ENCODE peak calls at places on chromosome 15, in four cellular contexts. X is GM12865, H is endothelial cell, J is PC-3. Y is an unnamed sample.

GRCh38 chr15:47027322-47027946 is 689.9 kb upstream of the SEMA6D start:
- DNase-seq in J (no peak), H (no peak), X (peak), Y (no peak)

GRCh38 chr15:73633991-73634495 is 854 bp upstream of the NPTN start:
- DNase-seq in X (no peak), J (peak), H (peak), Y (no peak)

GRCh38 chr15:31230630-31231485 is 95.8 kb upstream of the KLF13 start:
- DNase-seq in J (no peak), H (no peak), X (peak), Y (peak)

GRCh38 chr15:61344293-61344692 is 115.2 kb upstream of the RORA start:
- DNase-seq in J (no peak), H (no peak), X (no peak), Y (no peak)

GRCh38 chr15:42679285-42680141 is 57.4 kb downstream of the CDAN1 start:
- DNase-seq in X (no peak), H (no peak), J (peak), Y (no peak)

GRCh38 chr15:99429681-99430081 is 136.1 kb upstream of the MEF2A start:
- DNase-seq in J (no peak), H (no peak), X (no peak), Y (no peak)

GRCh38 chr15:52113708-52114107 is 1.1 kb upstream of the BCL2L10 start:
- DNase-seq in H (no peak), X (no peak), J (no peak), Y (no peak)

GRCh38 chr15:74396445-74397238 is 29.2 kb upstream of the CYP11A1 start:
- DNase-seq in H (no peak), J (peak), X (peak), Y (peak)

GRCh38 chr15:75143738-75144334 is 57.8 kb upstream of the C15orf39 start:
- DNase-seq in X (no peak), H (no peak), J (no peak), Y (no peak)

GRCh38 chr15:74010929-74011540 is 16.5 kb downstream of the PML start:
- DNase-seq in X (no peak), J (no peak), H (no peak), Y (no peak)

GRCh38 chr15:74461847-74462511 is 1.0 kb upstream of the UBL7 start:
- DNase-seq in J (peak), H (no peak), X (peak), Y (no peak)

GRCh38 chr15:39456582-39457330 is 124.1 kb upstream of the THBS1 start:
- DNase-seq in H (no peak), J (no peak), X (no peak), Y (no peak)

GRCh38 chr15:80160570-80161156 is 7.9 kb downstream of the FAH start:
- DNase-seq in X (peak), J (peak), H (no peak), Y (peak)

GRCh38 chr15:59052915-59053407 is 52.0 kb upstream of the CCNB2 start:
- DNase-seq in X (no peak), H (no peak), J (no peak), Y (no peak)

GRCh38 chr15:34663101-34663500 is 79.7 kb upstream of the GOLGA8B start:
- DNase-seq in J (no peak), X (no peak), H (no peak), Y (no peak)

GRCh38 chr15:47711654-47712053 is 5.7 kb upstream of the SEMA6D start:
- DNase-seq in H (no peak), J (peak), X (peak), Y (peak)

GRCh38 chr15:43516801-43517353 is 531 bp upstream of the MAP1A start:
- DNase-seq in J (no peak), H (no peak), X (no peak), Y (peak)

GRCh38 chr15:94324117-94324826 is 92.9 kb downstream of the MCTP2 start:
- DNase-seq in X (peak), J (peak), H (peak), Y (peak)

GRCh38 chr15:52262364-52262763 is 33.2 kb downstream of the MYO5C start:
- DNase-seq in H (no peak), J (peak), X (no peak), Y (no peak)

GRCh38 chr15:60408438-60409105 is 10.8 kb upstream of the ANXA2 start:
- DNase-seq in X (peak), H (no peak), J (peak), Y (peak)

GRCh38 chr15:64991536-64992135 is 1.9 kb upstream of the SPG21 start:
- DNase-seq in H (no peak), J (no peak), X (no peak), Y (no peak)

GRCh38 chr15:32659340-32659831 is 17.9 kb downstream of the SCG5 start:
- DNase-seq in H (no peak), X (no peak), J (peak), Y (no peak)

GRCh38 chr15:37095197-37095992 is 5.0 kb downstream of the MEIS2 start:
- DNase-seq in X (no peak), J (no peak), H (peak), Y (peak)

GRCh38 chr15:40691737-40692136 is 3.2 kb upstream of the RAD51 start:
- DNase-seq in J (peak), X (no peak), H (no peak), Y (no peak)

GRCh38 chr15:85730001-85730820 is 64.5 kb downstream of the KLHL25 start:
- DNase-seq in H (peak), X (peak), J (peak), Y (peak)

DNA sequence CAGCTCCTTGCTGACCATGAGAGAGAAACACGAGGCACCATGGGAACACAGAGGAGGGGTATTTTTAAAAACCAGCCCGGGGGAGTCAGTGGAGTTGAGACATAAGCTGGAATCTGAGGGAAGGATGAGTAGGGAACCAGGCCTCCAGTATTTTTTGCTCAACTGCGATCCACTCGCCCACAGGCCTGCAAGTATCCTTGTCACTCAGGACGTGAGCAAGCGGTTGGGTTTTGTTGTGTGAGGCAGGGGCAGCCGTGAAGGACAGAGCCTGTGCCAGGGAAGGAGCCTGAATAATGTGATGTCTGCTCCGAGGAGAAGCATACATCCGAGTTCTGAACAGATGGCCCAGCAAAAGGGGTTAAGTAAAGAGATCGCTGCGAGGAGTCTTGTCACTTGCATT is 20.3 kb upstream of the NTRK3 start:
- DNase-seq in J (no peak), H (no peak), X (no peak), Y (no peak)
- TF ChIP-seq CTCF in J (no peak), H (no peak), X (no peak), Y (no peak)

GRCh38 chr15:45611305-45611704 is 23.5 kb upstream of the SQOR start:
- DNase-seq in H (no peak), X (peak), J (peak), Y (peak)
- TF ChIP-seq CTCF in H (peak), X (peak), J (peak), Y (peak)

DNA sequence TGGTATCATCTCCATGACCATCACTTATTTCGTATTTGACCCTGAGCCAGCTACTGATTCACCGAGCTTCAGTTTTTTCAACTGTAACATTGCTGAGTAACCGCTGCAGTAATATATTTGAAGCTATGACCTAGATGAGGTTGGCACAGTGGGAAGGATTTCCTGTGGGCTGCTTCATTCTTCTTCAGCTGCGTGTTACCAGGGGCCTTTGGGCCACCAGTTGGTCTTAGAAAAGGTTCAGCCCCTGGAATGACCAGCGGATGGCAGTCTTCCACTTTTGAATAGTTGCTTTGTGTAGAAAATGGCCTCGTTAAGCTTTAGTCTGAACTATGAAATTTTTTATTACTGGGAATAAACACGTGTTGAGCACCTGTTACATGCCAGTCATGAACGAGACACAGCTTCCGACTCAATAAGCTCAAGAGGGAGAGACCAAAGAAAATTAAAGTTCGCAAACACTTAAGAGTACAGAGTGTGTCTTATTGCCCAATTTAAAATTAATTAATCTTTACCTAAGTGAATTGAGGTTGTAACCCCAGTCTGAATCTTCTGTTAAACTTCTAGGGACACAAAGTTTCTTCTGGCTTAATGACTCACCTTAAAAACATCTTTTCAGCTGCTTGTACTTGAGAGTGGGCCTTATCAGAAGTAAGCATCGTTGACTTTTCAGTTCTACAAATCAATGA is 57.6 kb upstream of the NR2E3 start:
- DNase-seq in H (peak), X (peak), J (peak), Y (peak)
- TF ChIP-seq CTCF in H (peak), X (peak), J (peak), Y (peak)

GRCh38 chr15:91885714-91886265 is 32.3 kb downstream of the SLCO3A1 start:
- DNase-seq in J (no peak), H (no peak), X (no peak), Y (no peak)
- TF ChIP-seq CTCF in J (no peak), H (no peak), X (no peak), Y (no peak)

DNA sequence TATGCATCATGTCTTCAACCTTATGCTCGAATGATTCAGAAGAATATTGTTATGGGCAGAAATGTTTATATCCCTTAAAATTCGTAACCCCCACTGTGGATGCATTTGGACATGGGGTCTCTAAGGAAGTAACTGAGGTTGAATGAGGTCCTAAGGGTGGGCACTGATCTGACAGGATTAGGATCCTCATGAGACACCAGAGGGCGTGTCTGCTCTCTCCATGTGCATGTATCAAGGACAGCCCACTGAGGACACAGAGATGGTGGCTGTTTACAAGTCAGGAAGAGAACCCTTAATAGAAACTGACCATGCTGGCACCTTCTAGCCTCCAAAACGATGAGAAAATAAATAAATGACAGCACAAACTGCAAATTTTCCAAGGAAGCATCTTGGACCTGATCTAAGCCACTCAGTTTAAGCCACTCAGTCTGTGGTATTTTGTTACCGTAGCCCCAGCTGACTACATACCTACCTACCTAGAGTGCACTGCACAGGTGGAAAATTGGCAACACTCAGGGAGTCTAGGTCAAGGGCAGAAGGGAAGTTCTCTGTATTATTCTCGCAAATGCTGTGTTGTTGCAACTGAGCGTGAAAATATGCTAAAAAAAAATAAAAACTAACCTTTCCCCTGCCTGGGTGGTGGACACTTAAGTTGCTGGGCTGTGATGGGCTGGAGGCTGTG is 126.6 kb downstream of the TJP1 start:
- DNase-seq in X (peak), H (no peak), J (peak), Y (no peak)
- TF ChIP-seq CTCF in X (peak), H (no peak), J (peak), Y (no peak)

GRCh38 chr15:93050648-93051047 is 38.4 kb downstream of the RGMA start:
- DNase-seq in J (no peak), X (no peak), H (no peak), Y (no peak)

GRCh38 chr15:93051236-93052089 is 37.5 kb downstream of the RGMA start:
- DNase-seq in X (no peak), H (no peak), J (no peak), Y (no peak)

GRCh38 chr15:93055211-93055763 is 33.7 kb downstream of the RGMA start:
- DNase-seq in H (no peak), J (no peak), X (no peak), Y (no peak)

GRCh38 chr15:93049914-93050534 is 39.0 kb downstream of the RGMA start:
- DNase-seq in H (no peak), X (no peak), J (no peak), Y (no peak)

DNA sequence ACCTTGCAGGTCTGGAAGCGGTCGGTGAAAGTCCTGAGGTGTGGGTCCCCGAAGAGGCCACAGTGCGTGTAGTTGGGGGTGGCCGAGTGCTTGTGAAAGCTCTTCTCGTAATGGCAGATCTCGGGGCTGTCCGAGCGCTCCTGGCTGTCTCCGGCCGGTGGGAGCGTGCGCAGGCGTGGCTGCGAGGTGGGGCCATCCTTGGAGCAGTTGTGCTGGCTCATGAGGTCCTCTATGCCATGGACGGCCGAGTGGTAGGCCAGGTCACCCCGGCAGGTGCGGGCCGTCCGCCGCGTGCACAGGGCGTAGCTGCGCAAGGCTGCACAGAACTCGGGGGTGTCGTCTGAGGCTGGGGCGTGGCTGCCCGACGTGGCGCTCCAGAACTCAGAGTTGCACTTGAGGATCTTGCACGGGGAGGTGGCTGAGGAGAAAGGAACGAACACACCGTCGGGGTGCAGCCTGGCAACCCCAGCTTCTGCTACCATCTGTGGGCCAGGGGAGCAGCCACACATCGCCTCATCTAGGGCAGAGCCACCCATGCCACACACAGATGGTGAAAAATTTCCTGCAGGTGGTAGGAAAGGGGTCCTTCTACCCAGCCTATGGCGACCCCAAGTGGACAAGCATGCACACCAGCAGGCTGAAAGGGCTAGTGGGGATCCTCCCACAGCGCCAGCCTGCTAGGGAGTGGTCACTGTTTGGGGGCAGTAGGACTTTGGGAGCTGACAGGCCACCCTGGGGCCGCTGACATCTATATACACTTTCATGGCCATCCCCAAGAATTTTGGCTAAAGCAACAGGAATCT is 36.7 kb downstream of the RGMA start:
- DNase-seq in J (peak), X (no peak), H (no peak), Y (no peak)
- TF ChIP-seq CTCF in J (peak), X (peak), H (no peak), Y (peak)

GRCh38 chr15:45372032-45372995 is 6.0 kb downstream of the GATM start:
- DNase-seq in H (no peak), X (no peak), J (peak), Y (no peak)
- TF ChIP-seq CTCF in H (no peak), X (no peak), J (no peak), Y (no peak)

DNA sequence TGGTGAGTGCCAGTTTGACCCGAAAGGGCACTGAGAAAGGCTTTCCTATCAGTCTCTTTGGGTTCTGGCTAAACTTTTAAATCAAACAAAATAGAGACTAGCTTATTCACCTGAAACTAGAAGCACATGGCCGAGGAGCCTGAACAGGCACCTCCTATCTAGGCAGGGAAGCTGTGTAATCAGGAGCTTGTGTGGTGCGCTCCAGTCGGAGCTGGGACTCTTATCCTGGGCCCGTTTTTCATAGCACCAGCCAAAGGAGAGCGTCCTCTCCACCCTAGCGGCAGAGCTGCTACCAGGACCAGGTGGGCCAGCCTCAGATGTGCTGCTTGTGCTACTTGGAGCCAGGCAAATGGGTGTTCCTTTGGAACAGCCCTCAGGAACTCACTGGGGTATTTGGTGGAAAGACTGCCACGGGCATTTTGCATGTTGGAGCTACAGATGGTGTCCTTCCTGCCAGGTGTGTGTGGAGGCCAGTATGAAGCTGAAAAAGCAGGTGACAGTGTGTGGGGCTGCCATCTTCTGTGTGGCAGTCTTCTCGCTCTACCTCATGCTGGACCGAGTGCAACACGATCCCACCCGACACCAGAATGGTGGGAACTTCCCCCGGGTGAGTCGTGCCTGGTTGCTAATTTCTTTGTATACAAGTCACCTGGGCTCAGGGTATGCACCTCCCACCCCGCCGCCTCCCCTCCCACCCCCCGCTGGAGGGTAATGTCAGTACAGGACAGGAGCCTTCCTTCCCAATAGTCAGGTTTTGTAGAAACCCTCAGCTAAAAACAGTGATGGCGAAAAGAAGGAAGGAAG is 833 bp downstream of the MAN2A2 start:
- DNase-seq in H (peak), J (peak), X (peak), Y (no peak)
- TF ChIP-seq CTCF in H (no peak), J (peak), X (peak), Y (no peak)